ENCODE peak calls at places on chromosomes 7 and 10, in seven cellular contexts. D, V, J, X, P, H and W are unnamed samples.

GRCh38 chr10:31905586-31905985 is 23.0 kb downstream of the ARHGAP12 start:
- DNase-seq in J (no peak), D (no peak), P (no peak), V (no peak), X (no peak), H (no peak), W (peak)

GRCh38 chr10:5047912-5048628 is 44.4 kb upstream of the AKR1C2 start:
- DNase-seq in H (no peak), J (no peak), D (no peak), X (no peak), P (no peak), V (no peak), W (no peak)

GRCh38 chr10:95553674-95554073 is 7.5 kb downstream of the SORBS1 start:
- DNase-seq in H (no peak), X (no peak), J (no peak), P (no peak), V (no peak), D (no peak), W (no peak)

GRCh38 chr7:155865830-155866545 is 53.7 kb upstream of the SHH start:
- DNase-seq in H (no peak), V (no peak), J (no peak), D (no peak), X (no peak), P (peak), W (no peak)

GRCh38 chr7:93117852-93118530 is at the start of gene SAMD9:
- DNase-seq in X (peak), P (no peak), J (peak), H (no peak), V (peak), D (peak), W (peak)

GRCh38 chr10:77501152-77501845 is 136.3 kb downstream of the KCNMA1 start:
- DNase-seq in P (no peak), V (no peak), X (no peak), J (peak), D (no peak), H (no peak), W (no peak)

GRCh38 chr10:31033166-31033565 is 1.5 kb upstream of the ZNF438 start:
- DNase-seq in V (no peak), J (no peak), H (no peak), X (no peak), P (no peak), D (no peak), W (no peak)

GRCh38 chr10:119687192-119688032 is 36.2 kb downstream of the BAG3 start:
- DNase-seq in H (no peak), D (peak), V (no peak), J (no peak), X (no peak), P (peak), W (peak)

GRCh38 chr10:101778151-101778780 is 2.4 kb upstream of the FGF8 start:
- DNase-seq in D (no peak), J (no peak), H (no peak), X (peak), V (no peak), P (peak), W (no peak)

GRCh38 chr7:23220690-23221305 is 25.8 kb upstream of the GPNMB start:
- DNase-seq in J (no peak), D (no peak), H (no peak), P (no peak), X (no peak), V (no peak), W (no peak)

GRCh38 chr7:77913977-77914607 is 115.5 kb downstream of the PHTF2 start:
- DNase-seq in J (no peak), V (no peak), H (no peak), P (no peak), D (no peak), X (no peak), W (no peak)

GRCh38 chr10:93874309-93875031 is 19.3 kb upstream of the SLC35G1 start:
- DNase-seq in X (no peak), J (no peak), H (no peak), P (no peak), D (no peak), V (no peak), W (no peak)

GRCh38 chr7:98022531-98022930 is 32.5 kb upstream of the OCM2 start:
- DNase-seq in P (no peak), X (no peak), V (no peak), D (no peak), H (no peak), J (no peak), W (no peak)

GRCh38 chr7:106369349-106369748 is 84.6 kb upstream of the NAMPT start:
- DNase-seq in J (no peak), D (no peak), P (no peak), H (no peak), X (no peak), V (no peak), W (peak)

GRCh38 chr7:37446371-37446770 is 2.3 kb downstream of the ELMO1 start:
- DNase-seq in V (no peak), J (no peak), H (no peak), D (no peak), P (no peak), X (no peak), W (no peak)

GRCh38 chr10:21527634-21528451 is 2.4 kb upstream of the SKIDA1 start:
- DNase-seq in J (no peak), P (no peak), V (no peak), X (no peak), D (no peak), H (no peak), W (peak)

GRCh38 chr7:78571292-78571691 is 772.7 kb downstream of the PHTF2 start:
- DNase-seq in H (no peak), D (no peak), X (no peak), V (no peak), P (no peak), J (no peak), W (no peak)

GRCh38 chr10:132677096-132677904 is 108.6 kb downstream of the NKX6-2 start:
- DNase-seq in D (no peak), V (no peak), P (no peak), X (no peak), H (no peak), J (no peak), W (no peak)

GRCh38 chr7:6164491-6164890 is 107.9 kb downstream of the CYTH3 start:
- DNase-seq in D (no peak), H (peak), X (peak), V (no peak), P (peak), J (no peak), W (no peak)

GRCh38 chr10:90193240-90193985 is 492.0 kb downstream of the KIF20B start:
- DNase-seq in P (no peak), D (no peak), H (no peak), X (no peak), V (no peak), J (no peak), W (no peak)

GRCh38 chr10:52464725-52465124 is 150.6 kb downstream of the DKK1 start:
- DNase-seq in X (no peak), V (no peak), D (no peak), J (no peak), H (no peak), P (no peak), W (no peak)
- TF ChIP-seq MAX in X (no peak), V (no peak), D (no peak), J (no peak), H (no peak), P (no peak), W (no peak)

GRCh38 chr10:11227103-11227502 is 209.4 kb downstream of the CELF2 start:
- DNase-seq in X (no peak), V (no peak), P (no peak), J (no peak), D (no peak), H (no peak), W (no peak)
- TF ChIP-seq POLR2AphosphoS5 in X (no peak), V (no peak), P (no peak), J (no peak), D (no peak), H (no peak), W (no peak)

GRCh38 chr7:142554555-142555532 is 194.4 kb upstream of the PRSS1 start:
- DNase-seq in D (no peak), X (no peak), P (no peak), V (no peak), J (no peak), H (no peak), W (no peak)

GRCh38 chr7:142553216-142553615 is 196.1 kb upstream of the PRSS1 start:
- DNase-seq in J (no peak), P (no peak), D (no peak), X (no peak), V (no peak), H (no peak), W (no peak)

GRCh38 chr7:142557971-142558582 is 191.2 kb upstream of the PRSS1 start:
- DNase-seq in X (peak), H (peak), J (peak), D (peak), V (no peak), P (peak), W (peak)

GRCh38 chr7:142560166-142560565 is 189.1 kb upstream of the PRSS1 start:
- DNase-seq in X (no peak), P (no peak), J (no peak), H (no peak), D (no peak), V (no peak), W (no peak)

GRCh38 chr7:142556745-142557144 is 192.5 kb upstream of the PRSS1 start:
- DNase-seq in P (no peak), J (peak), D (peak), V (no peak), X (peak), H (peak), W (peak)
- TF ChIP-seq CTCF in P (no peak), J (peak), D (no peak), V (no peak), X (peak), H (no peak), W (peak)

DNA sequence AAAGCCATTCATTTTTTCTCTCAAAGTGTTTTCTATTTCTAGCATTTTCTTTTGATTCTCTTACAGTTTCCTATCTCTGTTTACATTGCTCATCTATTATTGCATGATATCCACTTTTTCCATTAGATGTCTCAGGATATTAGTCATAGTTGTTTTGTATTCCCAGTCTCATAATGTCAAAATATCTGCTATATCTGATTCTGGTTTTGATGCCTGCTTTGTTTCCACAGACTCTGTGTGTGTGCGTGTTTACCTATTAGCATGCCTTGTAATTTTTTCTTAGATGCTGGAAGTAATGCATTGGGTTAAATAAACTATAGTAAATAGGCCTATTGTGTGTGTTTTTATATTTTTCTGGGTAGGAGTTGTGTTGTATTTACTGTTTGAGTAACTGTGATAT is 1126.3 kb downstream of the SORCS1 start:
- DNase-seq in J (no peak), D (no peak), V (no peak), P (no peak), H (no peak), X (no peak), W (no peak)
- TF ChIP-seq MAX in J (no peak), D (no peak), V (no peak), P (no peak), H (no peak), X (no peak), W (no peak)

GRCh38 chr10:61780732-61781131 is 118.0 kb downstream of the CABCOCO1 start:
- DNase-seq in H (no peak), V (no peak), P (no peak), D (no peak), X (no peak), J (no peak), W (no peak)

GRCh38 chr10:61781969-61782403 is 119.3 kb downstream of the CABCOCO1 start:
- DNase-seq in P (no peak), H (peak), D (no peak), V (no peak), J (no peak), X (no peak), W (no peak)

GRCh38 chr10:61779276-61779675 is 116.5 kb downstream of the CABCOCO1 start:
- DNase-seq in X (no peak), D (no peak), J (no peak), V (no peak), H (no peak), P (no peak), W (no peak)

GRCh38 chr10:61778137-61778536 is 115.4 kb downstream of the CABCOCO1 start:
- DNase-seq in D (no peak), H (no peak), X (no peak), J (no peak), V (no peak), P (no peak), W (no peak)

DNA sequence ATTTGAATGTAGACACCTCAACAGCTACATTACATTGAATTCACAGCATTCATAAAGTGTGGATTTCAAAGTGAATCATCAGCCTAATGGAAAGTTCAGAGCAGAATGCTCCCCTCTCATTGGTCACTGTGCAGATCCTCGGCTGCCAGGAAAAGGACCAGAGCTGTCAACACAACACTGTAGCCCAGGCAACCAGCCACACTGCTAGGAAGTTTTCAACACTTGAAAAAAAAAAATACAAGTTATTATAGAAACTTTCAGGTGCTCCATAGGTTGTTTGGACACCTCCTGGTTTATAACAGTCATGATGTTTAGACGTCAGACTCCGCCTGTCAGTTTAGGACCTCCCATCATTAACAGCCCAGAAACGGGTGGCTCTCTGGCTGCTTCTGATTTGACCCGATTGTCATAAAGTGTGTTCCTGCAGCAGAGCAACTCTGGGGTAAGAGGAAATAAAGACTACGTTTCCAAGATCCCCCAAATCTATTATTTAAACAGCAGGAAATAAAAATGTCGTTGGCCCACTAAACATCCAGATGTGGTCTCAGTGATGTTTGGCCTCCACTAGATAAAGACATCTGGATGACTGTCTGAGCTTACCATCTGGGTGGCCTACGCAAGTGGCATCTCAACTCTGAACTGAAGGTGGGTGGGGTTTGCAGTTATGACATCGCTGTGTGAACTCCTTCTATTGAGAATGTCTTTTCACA is 117.4 kb downstream of the CABCOCO1 start:
- DNase-seq in D (no peak), H (peak), V (no peak), P (no peak), X (no peak), J (no peak), W (peak)
- TF ChIP-seq POLR2AphosphoS5 in D (no peak), H (peak), V (no peak), P (no peak), X (no peak), J (no peak), W (no peak)

GRCh38 chr10:72260215-72260587 is 13.5 kb upstream of the DDIT4 start:
- DNase-seq in H (no peak), J (no peak), V (no peak), P (no peak), X (no peak), D (no peak), W (no peak)

GRCh38 chr10:72257051-72257892 is 16.5 kb upstream of the DDIT4 start:
- DNase-seq in D (no peak), H (peak), V (peak), X (no peak), P (no peak), J (no peak), W (no peak)

GRCh38 chr10:72259491-72260214 is 14.1 kb upstream of the DDIT4 start:
- DNase-seq in D (no peak), H (no peak), J (no peak), V (no peak), X (peak), P (no peak), W (no peak)

GRCh38 chr10:72260588-72261322 is 13.0 kb upstream of the DDIT4 start:
- DNase-seq in P (peak), V (peak), J (no peak), H (peak), D (peak), X (peak), W (peak)

GRCh38 chr10:72258617-72259016 is 15.1 kb upstream of the DDIT4 start:
- DNase-seq in P (no peak), H (no peak), D (no peak), V (no peak), X (no peak), J (no peak), W (no peak)
- TF ChIP-seq CTCF in P (peak), H (peak), D (no peak), V (peak), X (no peak), J (peak), W (no peak)

GRCh38 chr7:27482219-27482618 is 180.5 kb downstream of the HIBADH start:
- DNase-seq in X (no peak), H (no peak), J (no peak), D (no peak), P (no peak), V (no peak), W (no peak)
- TF ChIP-seq MAX in X (no peak), H (no peak), J (no peak), D (no peak), P (no peak), V (no peak), W (no peak)